ENCODE peak calls at places on chromosomes 7 and 10, in four cellular contexts. L is GM12878, O is WTC11, E is K562. J is an unnamed sample.

GRCh38 chr10:103616705-103617361 is 123.3 kb downstream of the NEURL1 start:
- DNase-seq in L (no peak), O (no peak), E (no peak), J (no peak)

GRCh38 chr7:88229302-88229870 is 9.5 kb upstream of the SRI start:
- DNase-seq in L (no peak), O (no peak), E (no peak), J (no peak)

GRCh38 chr10:2456834-2457233 is 610.5 kb upstream of the PFKP start:
- DNase-seq in L (no peak), O (peak; percentile 15), E (no peak), J (no peak)

GRCh38 chr7:36852017-36852416 is 127.7 kb upstream of the AOAH start:
- DNase-seq in L (no peak), O (no peak), E (no peak), J (no peak)

GRCh38 chr7:55078465-55079372 is 59.9 kb downstream of the EGFR start:
- DNase-seq in L (no peak), O (peak; percentile 58), E (peak; percentile 17), J (peak; percentile 77)

GRCh38 chr7:133081119-133081604 is 728 bp downstream of the CHCHD3 start:
- DNase-seq in L (no peak), O (peak; percentile 17), E (peak; percentile 84), J (peak; percentile 12)

GRCh38 chr10:69413221-69413865 is 3.4 kb downstream of the TACR2 start:
- DNase-seq in L (no peak), O (peak; percentile 80), E (peak; percentile 72), J (peak; percentile 41)

GRCh38 chr7:22934473-22935065 is 79.4 kb downstream of the HYCC1 start:
- DNase-seq in L (no peak), O (no peak), E (no peak), J (no peak)

GRCh38 chr10:119291223-119291900 is 84.0 kb downstream of the GRK5 start:
- DNase-seq in L (no peak), O (no peak), E (no peak), J (no peak)

GRCh38 chr7:111834367-111834766 is 272.1 kb upstream of the IMMP2L start:
- DNase-seq in L (no peak), O (no peak), E (no peak), J (no peak)

GRCh38 chr10:49408437-49409306 is 12.8 kb upstream of the DRGX start:
- DNase-seq in L (no peak), O (peak; percentile 66), E (peak; percentile 67), J (peak; percentile 20)

GRCh38 chr10:4514445-4515108 is 311.4 kb upstream of the AKR1E2 start:
- DNase-seq in L (peak; percentile 13), O (no peak), E (no peak), J (no peak)

GRCh38 chr7:159192761-159193453 is 48.2 kb upstream of the VIPR2 start:
- DNase-seq in L (no peak), O (no peak), E (no peak), J (no peak)

GRCh38 chr10:123678376-123678775 is 12.2 kb downstream of the GPR26 start:
- DNase-seq in L (no peak), O (peak; percentile 33), E (no peak), J (no peak)

GRCh38 chr7:67875558-67875957 is 878.9 kb downstream of the TYW1 start:
- DNase-seq in L (no peak), O (no peak), E (no peak), J (no peak)

DNA sequence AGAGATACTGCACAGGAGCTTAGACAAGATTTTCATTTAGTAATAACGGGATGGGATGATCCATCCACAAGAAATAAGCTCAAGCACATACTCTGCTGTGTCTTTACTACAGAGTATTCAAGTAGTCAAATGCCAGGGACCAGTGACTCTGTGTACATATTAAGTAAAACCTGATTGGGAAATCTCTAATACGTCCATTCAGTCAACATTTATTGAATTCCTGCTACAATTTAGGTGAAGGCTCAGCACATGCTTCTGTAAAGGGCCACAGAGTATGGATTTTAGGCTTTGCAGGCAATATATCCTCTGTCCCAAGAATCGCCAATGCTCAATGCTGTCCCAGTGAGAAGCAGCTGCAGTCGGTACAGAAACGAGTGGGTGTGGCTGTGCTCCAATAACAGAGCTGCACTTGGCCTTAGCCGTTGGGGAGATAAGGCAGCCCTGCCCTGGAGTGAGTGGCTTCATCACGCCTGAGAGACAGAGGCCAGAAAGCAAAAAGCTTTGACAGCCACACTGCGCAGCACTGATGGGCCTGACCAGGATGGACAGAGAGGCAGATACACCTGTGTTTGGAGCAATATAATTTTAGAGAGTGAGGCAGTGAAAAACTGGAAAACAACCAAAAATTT is 186.8 kb downstream of the PARD3 start:
- DNase-seq in L (no peak), O (no peak), E (peak; percentile 74), J (peak; percentile 19)
- TF ChIP-seq ETV6 in L (no peak), O (no peak), E (no peak), J (no peak)

DNA sequence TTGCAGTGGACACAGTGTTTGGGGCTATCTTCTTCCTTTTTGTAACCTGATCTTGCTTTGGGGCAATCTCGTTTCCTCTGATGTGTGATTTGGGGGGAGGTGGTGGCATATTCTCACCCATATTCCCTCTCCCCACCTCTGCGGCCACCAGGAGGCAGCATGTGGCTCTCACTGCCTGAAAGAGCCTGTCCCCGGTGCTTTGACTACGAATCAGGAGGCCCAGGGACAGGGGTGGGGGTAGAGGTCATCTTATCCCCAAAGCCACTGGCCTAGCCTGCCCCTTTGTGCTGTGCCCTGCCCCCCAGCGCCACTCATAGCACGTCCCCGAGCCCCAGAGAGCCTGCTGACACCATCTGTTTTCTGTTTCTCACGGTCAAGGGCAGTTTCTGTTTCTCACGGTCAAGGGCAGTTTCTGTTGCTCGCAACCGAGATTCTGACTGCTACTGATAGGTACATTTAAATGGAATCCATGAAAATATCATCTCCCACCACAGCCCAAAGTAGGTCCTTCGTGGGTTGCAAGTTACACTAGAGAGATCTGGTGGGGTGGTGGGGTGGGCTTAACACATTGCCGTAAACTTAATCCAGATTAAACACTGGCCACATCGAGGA is 28.2 kb downstream of the PHYH start:
- DNase-seq in L (no peak), O (peak; percentile 86), E (peak; percentile 88), J (peak; percentile 77)
- TF ChIP-seq ETV6 in L (no peak), O (no peak), E (no peak), J (no peak)

GRCh38 chr10:122468220-122468922 is 7.0 kb downstream of the HTRA1 start:
- DNase-seq in L (no peak), O (no peak), E (no peak), J (no peak)

GRCh38 chr10:122468923-122469781 is 7.8 kb downstream of the HTRA1 start:
- DNase-seq in L (no peak), O (no peak), E (no peak), J (peak; percentile 6)

GRCh38 chr10:122464575-122464974 is 3.2 kb downstream of the HTRA1 start:
- DNase-seq in L (no peak), O (no peak), E (no peak), J (no peak)

GRCh38 chr10:122465401-122465800 is 4.0 kb downstream of the HTRA1 start:
- DNase-seq in L (no peak), O (no peak), E (no peak), J (no peak)

GRCh38 chr10:122466866-122467470 is 5.6 kb downstream of the HTRA1 start:
- DNase-seq in L (no peak), O (no peak), E (no peak), J (no peak)
- TF ChIP-seq ETV6 in L (no peak), O (no peak), E (no peak), J (no peak)

GRCh38 chr7:141785711-141786552 is 4.1 kb upstream of the TAS2R5 start:
- DNase-seq in L (peak; percentile 8), O (no peak), E (peak; percentile 66), J (peak; percentile 42)
- TF ChIP-seq ETV6 in L (no peak), O (no peak), E (no peak), J (no peak)

GRCh38 chr10:6115824-6116350 is 27.1 kb downstream of the RBM17 start:
- DNase-seq in L (no peak), O (no peak), E (no peak), J (no peak)

GRCh38 chr10:6114758-6115410 is 26.1 kb downstream of the RBM17 start:
- DNase-seq in L (no peak), O (no peak), E (no peak), J (no peak)

GRCh38 chr10:6112893-6113292 is 24.1 kb downstream of the RBM17 start:
- DNase-seq in L (no peak), O (no peak), E (no peak), J (peak; percentile 20)

GRCh38 chr10:6115411-6115800 is 26.6 kb downstream of the RBM17 start:
- DNase-seq in L (no peak), O (no peak), E (no peak), J (no peak)

GRCh38 chr10:6114299-6114698 is 25.5 kb downstream of the RBM17 start:
- DNase-seq in L (no peak), O (no peak), E (no peak), J (no peak)
- TF ChIP-seq ETV6 in L (no peak), O (no peak), E (no peak), J (no peak)

DNA sequence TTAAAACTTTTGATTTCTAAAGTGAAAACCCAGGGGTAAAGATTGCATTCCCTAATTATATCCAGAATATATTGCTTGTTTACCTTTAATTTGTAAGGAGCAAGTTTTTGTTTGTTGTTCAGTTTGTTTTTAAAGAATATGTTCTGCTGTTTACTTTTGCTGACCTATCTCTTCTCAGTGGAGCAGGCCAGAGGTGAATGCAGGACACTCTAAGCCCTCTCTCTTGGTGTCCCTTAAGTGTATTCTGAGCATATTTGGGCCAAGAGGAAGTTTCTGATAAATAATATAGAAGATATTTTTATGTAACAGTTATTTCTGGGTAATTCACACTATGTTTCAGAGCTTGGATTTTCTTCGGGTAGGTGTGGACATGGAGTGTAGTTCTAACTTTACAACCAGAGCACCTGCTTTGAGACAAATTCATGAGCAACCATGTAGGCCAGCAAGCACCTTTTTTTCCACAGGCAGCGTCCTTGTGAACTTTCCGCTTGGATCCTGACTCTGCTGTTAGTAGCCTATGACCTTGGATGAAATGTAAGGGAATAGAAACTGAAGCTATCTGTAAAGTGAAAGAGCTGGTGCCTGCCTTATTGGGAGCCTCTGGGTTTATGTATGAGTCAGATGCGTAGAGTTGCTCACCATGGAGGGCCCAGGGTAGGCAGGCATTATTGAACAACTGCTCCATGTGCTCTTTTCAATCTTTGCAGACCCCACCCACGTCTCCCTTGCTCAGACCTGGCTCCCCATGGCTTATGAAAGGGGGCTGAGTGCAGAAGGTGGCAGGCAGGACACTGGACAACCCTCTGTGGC is 16.1 kb downstream of the OGDH start:
- DNase-seq in L (no peak), O (no peak), E (no peak), J (peak; percentile 71)
- TF ChIP-seq ETV6 in L (no peak), O (no peak), E (no peak), J (no peak)

DNA sequence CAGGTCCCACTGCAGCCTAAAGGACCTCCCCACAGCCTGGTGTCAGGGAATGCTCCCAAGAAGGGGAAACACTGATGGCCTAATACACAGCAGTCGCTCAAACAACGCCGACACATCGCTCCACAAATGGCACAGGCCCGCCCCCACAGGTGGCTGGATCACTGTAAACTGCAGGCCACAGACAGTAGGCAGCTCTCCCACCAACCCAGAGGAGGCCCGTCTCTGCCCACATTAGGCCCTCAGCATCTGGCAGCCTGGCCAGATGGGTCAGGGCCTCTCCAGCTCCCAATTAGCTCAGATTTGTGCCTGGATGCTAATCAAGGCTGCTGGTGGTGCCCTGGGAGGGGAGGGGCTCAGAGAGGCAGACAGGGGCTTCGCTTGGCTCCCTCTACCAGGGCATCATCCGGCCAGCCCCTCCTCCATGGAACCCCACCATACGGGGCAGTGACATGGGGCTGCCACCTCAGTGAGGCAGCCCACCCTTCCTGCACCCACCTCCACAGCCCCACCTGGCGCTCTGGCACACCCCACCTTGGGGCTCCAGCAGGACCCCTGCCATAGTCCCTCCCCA is 42.7 kb downstream of the CAMK2B start:
- DNase-seq in L (no peak), O (peak; percentile 7), E (no peak), J (no peak)
- TF ChIP-seq ETV6 in L (no peak), O (no peak), E (no peak), J (no peak)